ENCODE peak calls at places on chromosomes 12 and 14, in nine cellular contexts. X is ovary; C is psoas muscle; N is CD4-positive, alpha-beta T cell; Q is gastrocnemius medialis; H is colonic mucosa; E is AG04450; I is upper lobe of right lung; A is mucosa of descending colon. Y is an unnamed sample.

GRCh38 chr12:130017571-130018449 is 114.0 kb upstream of the TMEM132D start:
- DNase-seq in E (no peak), X (no peak), I (no peak), H (no peak), N (no peak), Q (no peak), A (no peak), C (peak; percentile 65), Y (no peak)

GRCh38 chr12:94362653-94363052 is 97.0 kb downstream of the CEP83 start:
- DNase-seq in H (no peak), X (no peak), A (no peak), C (no peak), I (no peak), E (no peak), N (no peak), Q (no peak), Y (no peak)

GRCh38 chr14:57848353-57848752 is 17.5 kb downstream of the SLC35F4 start:
- DNase-seq in E (no peak), Q (no peak), H (no peak), I (no peak), C (no peak), A (no peak), N (no peak), X (no peak), Y (no peak)

GRCh38 chr12:76020731-76021672 is 10.6 kb downstream of the PHLDA1 start:
- DNase-seq in C (no peak), X (peak; percentile 64), I (no peak), H (no peak), A (no peak), Q (no peak), E (peak; percentile 93), N (peak; percentile 50), Y (no peak)

GRCh38 chr12:104457746-104458644 is 1.2 kb downstream of the CHST11 start:
- DNase-seq in C (peak; percentile 60), Q (no peak), A (peak; percentile 68), N (peak; percentile 52), E (no peak), H (peak; percentile 24), I (peak; percentile 76), X (peak; percentile 23), Y (peak; percentile 88)

GRCh38 chr12:1618489-1618888 is 10.5 kb upstream of the WNT5B start:
- DNase-seq in H (no peak), A (no peak), I (no peak), Q (no peak), N (no peak), E (no peak), X (no peak), C (no peak), Y (no peak)

GRCh38 chr14:39442293-39442692 is 10.1 kb upstream of the FBXO33 start:
- DNase-seq in X (no peak), N (no peak), E (no peak), C (peak; percentile 63), H (no peak), Q (peak; percentile 70), I (no peak), A (no peak), Y (peak; percentile 52)

GRCh38 chr12:27504506-27504905 is 19.5 kb upstream of the PPFIBP1 start:
- DNase-seq in Q (no peak), E (no peak), X (no peak), I (no peak), N (no peak), C (no peak), A (no peak), H (no peak), Y (no peak)

GRCh38 chr14:68263563-68264350 is 444.2 kb downstream of the RAD51B start:
- DNase-seq in E (no peak), A (no peak), N (no peak), C (no peak), H (no peak), I (no peak), Q (no peak), X (no peak), Y (no peak)

GRCh38 chr12:41061189-41061588 is 126.9 kb upstream of the PDZRN4 start:
- DNase-seq in N (no peak), H (no peak), A (no peak), X (no peak), I (no peak), C (no peak), Q (no peak), E (no peak), Y (no peak)

GRCh38 chr12:115383668-115384067 is 699.7 kb upstream of the TBX3 start:
- DNase-seq in Q (peak; percentile 19), E (peak; percentile 62), H (no peak), X (no peak), N (no peak), A (no peak), C (no peak), I (no peak), Y (no peak)

GRCh38 chr14:24816929-24817637 is 183.1 kb upstream of the GZMB start:
- DNase-seq in X (no peak), N (no peak), C (no peak), E (no peak), A (peak; percentile 72), H (peak; percentile 89), Q (no peak), I (no peak), Y (no peak)

GRCh38 chr12:132342828-132343227 is 13.4 kb upstream of the GALNT9 start:
- DNase-seq in I (no peak), A (no peak), C (no peak), X (no peak), Q (no peak), H (no peak), E (no peak), N (no peak), Y (no peak)

GRCh38 chr12:47746073-47746472 is 12.6 kb downstream of the RAPGEF3 start:
- DNase-seq in X (no peak), C (no peak), H (no peak), E (no peak), Q (no peak), A (no peak), N (no peak), I (no peak), Y (no peak)

GRCh38 chr12:48237048-48237630 is 34.0 kb upstream of the OR10AD1 start:
- DNase-seq in X (no peak), E (no peak), C (no peak), H (no peak), Q (no peak), N (no peak), A (no peak), I (no peak), Y (no peak)

GRCh38 chr12:104910196-104910840 is 47.8 kb downstream of the SLC41A2 start:
- DNase-seq in A (no peak), H (no peak), Q (no peak), X (no peak), I (no peak), N (no peak), E (no peak), C (no peak), Y (no peak)

DNA sequence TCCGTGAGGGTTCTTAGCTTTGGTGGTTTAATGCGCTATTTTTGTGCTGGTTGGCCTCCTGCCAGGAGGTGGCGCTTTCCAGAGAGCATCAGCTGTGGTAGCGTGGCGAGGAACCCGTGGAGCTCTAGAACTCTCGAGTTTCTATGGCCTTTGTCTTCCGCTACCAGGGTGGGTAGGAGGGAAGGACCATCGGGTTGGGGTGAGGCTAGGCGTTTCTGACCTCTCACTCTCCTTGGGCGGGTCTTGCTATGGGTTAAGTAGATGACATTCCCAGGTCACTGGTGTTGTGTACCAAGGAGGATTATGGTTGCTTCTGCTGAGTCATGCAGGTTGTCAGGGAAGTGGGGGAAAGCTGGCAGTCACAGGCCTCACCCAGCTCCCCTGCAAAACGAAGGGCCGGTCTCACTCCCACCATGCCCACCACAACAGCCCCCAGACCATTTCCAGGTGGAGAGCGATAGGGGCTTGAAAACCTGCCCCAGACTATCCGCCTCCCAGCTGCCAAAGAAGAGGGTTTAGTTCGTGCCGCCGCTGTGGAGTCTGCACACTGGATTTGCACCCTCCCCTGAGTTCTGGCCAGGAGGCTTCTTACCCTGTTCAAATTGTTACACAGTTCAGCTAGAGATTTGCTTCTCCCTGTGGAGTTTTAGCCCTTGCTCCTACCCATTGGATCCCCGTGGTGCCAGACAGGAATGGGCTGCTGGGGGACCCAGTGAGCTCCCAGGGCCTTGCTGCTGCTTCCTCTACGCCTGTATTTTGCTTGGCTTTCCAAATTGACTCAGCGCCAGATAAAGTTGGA is 21.9 kb downstream of the RNFT2 start:
- DNase-seq in N (peak; percentile 8), H (no peak), A (no peak), X (no peak), E (no peak), I (peak; percentile 53), C (no peak), Q (no peak), Y (no peak)
- TF ChIP-seq CTCF in N (no peak), H (no peak), A (no peak), X (no peak), E (no peak), I (no peak), C (no peak), Q (no peak), Y (peak; percentile 3)

GRCh38 chr12:116647802-116648201 is 88.6 kb downstream of the MAP1LC3B2 start:
- DNase-seq in I (no peak), C (no peak), N (no peak), A (no peak), X (no peak), E (no peak), Q (no peak), H (no peak), Y (no peak)
- H3K9me3 ChIP-seq in I (peaks cover 3% of the 10 kb centered on the region), C (no peaks in the 10 kb centered on the region), N (no peaks in the 10 kb centered on the region), A (no peaks in the 10 kb centered on the region), X (no peaks in the 10 kb centered on the region), E (no peaks in the 10 kb centered on the region), Q (no peaks in the 10 kb centered on the region), H (no peaks in the 10 kb centered on the region), Y (no peaks in the 10 kb centered on the region)

GRCh38 chr12:30837595-30837994 is 82.8 kb upstream of the CAPRIN2 start:
- DNase-seq in I (no peak), H (no peak), A (no peak), X (no peak), C (no peak), N (no peak), E (no peak), Q (no peak), Y (no peak)
- TF ChIP-seq CTCF in I (no peak), H (no peak), A (no peak), X (no peak), C (no peak), N (no peak), E (peak; percentile 15), Q (no peak), Y (no peak)

DNA sequence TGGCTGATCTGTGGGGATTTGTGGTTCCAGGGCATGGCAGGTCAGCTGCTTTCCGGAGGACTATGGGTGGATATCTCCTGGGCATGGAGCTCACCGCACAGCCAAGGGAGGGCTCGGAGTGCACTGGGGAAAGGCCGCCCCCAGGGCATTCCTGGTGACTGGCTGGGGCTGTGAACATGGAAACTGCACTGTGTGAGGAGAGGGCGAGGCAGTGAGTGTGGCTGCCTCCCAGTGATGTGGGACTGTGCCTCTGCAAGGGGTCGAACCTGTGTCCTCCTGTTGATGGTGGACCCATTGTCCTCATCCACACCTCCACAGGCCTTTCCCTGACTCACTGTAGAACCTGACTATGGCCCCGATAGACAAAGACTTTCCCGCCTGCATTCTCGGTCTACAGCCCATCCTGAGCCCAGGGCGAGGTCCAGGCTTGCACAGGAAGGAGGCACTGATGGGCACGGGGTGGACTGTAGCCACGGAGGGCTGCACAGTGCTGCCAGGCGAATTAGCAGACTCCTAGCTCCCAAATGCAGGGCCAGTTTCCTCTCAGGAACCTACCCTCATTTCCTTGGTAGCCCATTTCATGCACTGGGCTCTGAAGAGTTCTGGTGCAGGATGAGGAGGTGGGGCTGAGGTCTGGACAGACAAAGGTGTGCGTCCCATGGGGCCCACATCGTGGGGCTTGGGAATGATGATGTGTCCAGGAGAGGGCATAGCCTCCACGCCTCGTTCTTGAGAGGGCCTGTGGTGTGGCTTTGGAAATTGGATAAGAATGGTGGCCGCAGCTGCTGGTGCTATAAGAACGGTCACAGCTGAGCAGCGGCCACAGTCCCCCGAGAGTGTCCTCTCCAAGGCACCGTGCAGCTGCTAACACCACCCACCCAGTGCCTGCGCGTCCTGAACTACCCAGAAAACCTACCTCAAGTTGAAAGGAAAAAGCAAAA is 415.1 kb downstream of the TMEM121 start:
- DNase-seq in I (no peak), N (no peak), H (peak; percentile 15), A (no peak), C (no peak), E (no peak), Q (no peak), X (no peak), Y (no peak)
- H3K9me3 ChIP-seq in I (no peaks in the 10 kb centered on the region), N (peaks cover 12% of the 10 kb centered on the region), H (no peaks in the 10 kb centered on the region), A (peaks cover 13% of the 10 kb centered on the region), C (peaks cover 7% of the 10 kb centered on the region), E (peaks cover 72% of the 10 kb centered on the region), Q (no peaks in the 10 kb centered on the region), X (no peaks in the 10 kb centered on the region), Y (no peaks in the 10 kb centered on the region)

Y was measured in upper lobe of left lung.